ENCODE peak calls at places on chromosomes 7 and 10, in ten cellular contexts. N is NCI-H1436; G is stimulated activated CD4-positive, alpha-beta T cell treated with anti-CD3 and anti-CD28 coated beads, TNF-alpha, amount 100 ng/mL, for 1 hour; D is activated naive CD8-positive, alpha-beta T cell treated with anti-CD3 and anti-CD28 coated beads, Interleukin-2, amount 50 U/mL, for 24 hours; W is H9; L is activated effector memory CD4-positive, alpha-beta T cell treated with Interleukin-2 at 50 U/mL for 16 hours; F is HuH-7.5; O is keratinocyte; E is NCI-H524 treated with DMSO at 0.1 percent for 48 hours; Q is GM12892. I is an unnamed sample.

GRCh38 chr7:143974457-143974856 is 19.8 kb downstream of the OR2F1 start:
- DNase-seq in N (no peak), G (no peak), D (no peak), W (no peak), L (no peak), F (peak; percentile 36), O (no peak), E (no peak), Q (no peak), I (peak; percentile 34)

GRCh38 chr7:46206474-46207060 is 285.5 kb upstream of the IGFBP3 start:
- DNase-seq in N (no peak), G (no peak), D (no peak), W (no peak), L (no peak), F (no peak), O (no peak), E (no peak), Q (no peak), I (no peak)

GRCh38 chr7:74365320-74366022 is 76.3 kb downstream of the CLIP2 start:
- DNase-seq in N (peak; percentile 60), G (no peak), D (no peak), W (peak; percentile 95), L (no peak), F (peak; percentile 83), O (no peak), E (peak; percentile 46), Q (no peak), I (no peak)

GRCh38 chr7:16755397-16755796 is 1.8 kb downstream of the TSPAN13 start:
- DNase-seq in N (no peak), G (no peak), D (no peak), W (no peak), L (no peak), F (no peak), O (no peak), E (no peak), Q (no peak), I (no peak)

GRCh38 chr10:1444826-1445225 is 292.5 kb downstream of the ADARB2 start:
- DNase-seq in N (no peak), G (no peak), D (no peak), W (no peak), L (no peak), F (no peak), O (no peak), E (no peak), Q (no peak), I (no peak)

GRCh38 chr7:15424468-15424867 is 137.3 kb downstream of the AGMO start:
- DNase-seq in N (no peak), G (no peak), D (no peak), W (no peak), L (no peak), F (no peak), O (no peak), E (no peak), Q (no peak), I (no peak)

GRCh38 chr10:15335500-15335899 is 35.6 kb downstream of the FAM171A1 start:
- DNase-seq in N (no peak), G (no peak), D (no peak), W (no peak), L (no peak), F (no peak), O (no peak), E (no peak), Q (no peak), I (no peak)

GRCh38 chr7:149321978-149322541 is 60.1 kb downstream of the ZNF783 start:
- DNase-seq in N (no peak), G (no peak), D (no peak), W (no peak), L (no peak), F (no peak), O (no peak), E (no peak), Q (no peak), I (no peak)

GRCh38 chr7:94414481-94414880 is 19.8 kb downstream of the COL1A2 start:
- DNase-seq in N (no peak), G (no peak), D (no peak), W (no peak), L (no peak), F (no peak), O (no peak), E (peak; percentile 81), Q (no peak), I (no peak)

GRCh38 chr7:31249671-31250070 is 90.9 kb downstream of the NEUROD6 start:
- DNase-seq in N (no peak), G (no peak), D (no peak), W (peak; percentile 59), L (no peak), F (no peak), O (no peak), E (no peak), Q (no peak), I (no peak)

GRCh38 chr7:154504938-154505337 is 452.7 kb downstream of the DPP6 start:
- DNase-seq in N (no peak), G (no peak), D (no peak), W (no peak), L (no peak), F (no peak), O (no peak), E (no peak), Q (no peak), I (no peak)

GRCh38 chr7:46123-46829 is 146.1 kb upstream of the FAM20C start:
- DNase-seq in N (no peak), G (no peak), D (no peak), W (no peak), L (no peak), F (no peak), O (no peak), E (no peak), Q (no peak), I (no peak)

GRCh38 chr7:45358277-45358676 is 200.7 kb downstream of the RAMP3 start:
- DNase-seq in N (no peak), G (no peak), D (no peak), W (no peak), L (no peak), F (no peak), O (no peak), E (no peak), Q (no peak), I (no peak)

GRCh38 chr7:7786595-7786994 is 68.2 kb upstream of the RPA3 start:
- DNase-seq in N (no peak), G (no peak), D (no peak), W (no peak), L (no peak), F (no peak), O (no peak), E (no peak), Q (no peak), I (no peak)

GRCh38 chr10:12184165-12184564 is 11.5 kb downstream of the NUDT5 start:
- DNase-seq in N (no peak), G (no peak), D (no peak), W (no peak), L (no peak), F (no peak), O (no peak), E (no peak), Q (no peak), I (no peak)

GRCh38 chr10:11878776-11879175 is 55.6 kb downstream of the PROSER2 start:
- DNase-seq in N (no peak), G (no peak), D (no peak), W (no peak), L (no peak), F (no peak), O (no peak), E (no peak), Q (no peak), I (no peak)

GRCh38 chr7:101273126-101273525 is 28.2 kb upstream of the FIS1 start:
- DNase-seq in N (no peak), G (no peak), D (no peak), W (no peak), L (no peak), F (no peak), O (no peak), E (no peak), Q (no peak), I (no peak)

GRCh38 chr10:22315455-22316285 is 518 bp upstream of the COMMD3 start:
- DNase-seq in N (no peak), G (no peak), D (no peak), W (no peak), L (no peak), F (no peak), O (no peak), E (no peak), Q (no peak), I (no peak)

GRCh38 chr7:151844080-151844827 is 32.7 kb downstream of the PRKAG2 start:
- DNase-seq in N (no peak), G (no peak), D (no peak), W (no peak), L (no peak), F (peak; percentile 51), O (no peak), E (no peak), Q (no peak), I (peak; percentile 8)

GRCh38 chr7:45075871-45076796 is 12.6 kb downstream of the NACAD start:
- DNase-seq in N (no peak), G (no peak), D (no peak), W (no peak), L (no peak), F (no peak), O (no peak), E (no peak), Q (no peak), I (no peak)

GRCh38 chr7:67625257-67625713 is 628.7 kb downstream of the TYW1 start:
- DNase-seq in N (peak; percentile 81), G (no peak), D (peak; percentile 17), W (peak; percentile 93), L (no peak), F (peak; percentile 62), O (no peak), E (peak; percentile 75), Q (peak; percentile 21), I (no peak)

GRCh38 chr7:137768371-137768770 is 78.4 kb downstream of the DGKI start:
- DNase-seq in N (no peak), G (no peak), D (no peak), W (no peak), L (no peak), F (no peak), O (no peak), E (no peak), Q (no peak), I (no peak)

GRCh38 chr10:123890246-123890645 is 1.4 kb downstream of the CPXM2 start:
- DNase-seq in N (no peak), G (no peak), D (no peak), W (no peak), L (no peak), F (no peak), O (no peak), E (no peak), Q (no peak), I (no peak)

GRCh38 chr7:45000096-45001032 is at the start of gene CCM2:
- DNase-seq in N (no peak), G (no peak), D (no peak), W (no peak), L (no peak), F (peak; percentile 61), O (no peak), E (no peak), Q (no peak), I (no peak)

GRCh38 chr10:78805176-78805575 is 263.6 kb upstream of the ZMIZ1 start:
- DNase-seq in N (no peak), G (no peak), D (no peak), W (no peak), L (no peak), F (no peak), O (no peak), E (peak; percentile 43), Q (no peak), I (peak; percentile 59)

GRCh38 chr10:29470843-29471482 is 163.8 kb downstream of the SVIL start:
- DNase-seq in N (no peak), G (no peak), D (no peak), W (no peak), L (no peak), F (no peak), O (no peak), E (no peak), Q (no peak), I (no peak)

GRCh38 chr7:2812831-2813230 is 31.3 kb downstream of the GNA12 start:
- DNase-seq in N (no peak), G (no peak), D (no peak), W (no peak), L (no peak), F (no peak), O (no peak), E (no peak), Q (no peak), I (no peak)

GRCh38 chr10:98361131-98361633 is 53.8 kb downstream of the PYROXD2 start:
- DNase-seq in N (no peak), G (no peak), D (peak; percentile 23), W (peak; percentile 88), L (no peak), F (no peak), O (peak; percentile 64), E (no peak), Q (peak; percentile 65), I (peak; percentile 75)

I was measured in epithelial cell of prostate.